ENCODE peak calls at places on chromosomes 7 and 10, in eight cellular contexts. M, S, X, V, T, W, O and J are unnamed samples.

GRCh38 chr10:101967713-101968112 is 88.3 kb downstream of the ARMH3 start:
- DNase-seq in M (no peak), S (peak; percentile 20), X (no peak), V (peak; percentile 64), T (no peak), W (no peak), O (peak; percentile 24), J (no peak)

GRCh38 chr10:48404646-48405045 is 98.2 kb downstream of the MAPK8 start:
- DNase-seq in M (no peak), S (peak; percentile 39), X (no peak), V (no peak), T (no peak), W (no peak), O (no peak), J (no peak)

GRCh38 chr7:70317356-70317755 is 719.1 kb downstream of the AUTS2 start:
- DNase-seq in M (no peak), S (peak; percentile 34), X (no peak), V (no peak), T (no peak), W (no peak), O (peak; percentile 25), J (no peak)

GRCh38 chr10:118914626-118915025 is 114.9 kb upstream of the NANOS1 start:
- DNase-seq in M (no peak), S (no peak), X (no peak), V (no peak), T (no peak), W (no peak), O (no peak), J (no peak)

GRCh38 chr10:37707829-37708578 is 149.4 kb downstream of the ZNF248 start:
- DNase-seq in M (no peak), S (no peak), X (no peak), V (peak; percentile 44), T (no peak), W (no peak), O (no peak), J (no peak)

GRCh38 chr10:28668363-28669226 is 8.7 kb upstream of the BAMBI start:
- DNase-seq in M (no peak), S (peak; percentile 31), X (no peak), V (no peak), T (peak; percentile 84), W (no peak), O (no peak), J (peak; percentile 87)

GRCh38 chr10:29098423-29098822 is 190.4 kb upstream of the LYZL1 start:
- DNase-seq in M (no peak), S (no peak), X (no peak), V (no peak), T (no peak), W (no peak), O (no peak), J (no peak)

GRCh38 chr10:130737622-130738021 is 573.9 kb downstream of the TCERG1L start:
- DNase-seq in M (no peak), S (no peak), X (no peak), V (no peak), T (no peak), W (no peak), O (no peak), J (no peak)

GRCh38 chr7:104643587-104644217 is 315.3 kb downstream of the LHFPL3 start:
- DNase-seq in M (peak; percentile 16), S (peak; percentile 37), X (no peak), V (peak; percentile 39), T (peak; percentile 26), W (no peak), O (no peak), J (no peak)

GRCh38 chr10:132371641-132372081 is 25.3 kb upstream of the PWWP2B start:
- DNase-seq in M (no peak), S (no peak), X (no peak), V (peak; percentile 23), T (no peak), W (no peak), O (no peak), J (no peak)
- TF ChIP-seq CTCF in M (peak; percentile 51), S (peak; percentile 45), X (peak; percentile 49), V (peak; percentile 62), T (peak; percentile 32), W (peak; percentile 50), O (peak; percentile 52), J (no peak)

DNA sequence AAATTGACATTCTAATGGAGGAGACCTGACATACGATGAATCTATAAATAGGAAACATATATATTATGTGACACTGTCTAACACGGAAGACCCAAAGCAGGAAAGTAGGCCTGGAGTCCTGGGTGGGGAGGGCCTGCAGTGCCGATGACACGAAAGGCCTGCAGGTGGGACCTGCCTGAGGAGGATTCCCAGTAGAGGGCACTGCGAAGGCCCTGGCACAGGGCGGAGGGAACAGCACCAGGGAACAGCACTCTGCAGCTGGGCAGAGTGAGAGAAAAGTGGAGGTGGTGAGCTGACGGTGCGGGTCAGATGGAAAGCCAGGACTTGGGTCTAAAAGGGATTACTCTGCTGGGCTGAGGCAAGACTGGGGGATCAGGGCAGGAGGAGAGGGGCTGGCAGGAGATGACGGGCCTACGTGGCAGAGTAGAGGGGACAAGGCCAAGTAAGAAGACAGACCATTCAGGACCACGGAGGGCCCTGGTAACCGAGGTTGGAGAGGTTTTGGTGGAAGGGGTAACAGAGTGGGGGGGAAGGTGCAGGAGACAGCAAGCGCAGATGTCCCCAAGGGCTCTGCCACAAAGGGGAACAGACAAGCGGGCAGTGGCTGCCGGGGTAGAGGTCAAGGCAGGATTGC is 8.1 kb downstream of the ZNF746 start:
- DNase-seq in M (no peak), S (no peak), X (no peak), V (peak; percentile 31), T (peak; percentile 42), W (no peak), O (no peak), J (no peak)
- TF ChIP-seq CTCF in M (peak; percentile 28), S (no peak), X (no peak), V (peak; percentile 59), T (no peak), W (peak; percentile 18), O (peak; percentile 11), J (no peak)

GRCh38 chr10:97000487-97001182 is 168.5 kb downstream of the LCOR start:
- DNase-seq in M (no peak), S (no peak), X (no peak), V (peak; percentile 70), T (peak; percentile 54), W (no peak), O (no peak), J (no peak)
- TF ChIP-seq CTCF in M (no peak), S (no peak), X (no peak), V (no peak), T (peak; percentile 50), W (no peak), O (no peak), J (no peak)

GRCh38 chr7:99994819-99995218 is 19.0 kb upstream of the AZGP1 start:
- DNase-seq in M (no peak), S (no peak), X (no peak), V (no peak), T (no peak), W (no peak), O (no peak), J (no peak)

GRCh38 chr7:99996755-99997544 is 18.4 kb upstream of the ZKSCAN1 start:
- DNase-seq in M (no peak), S (no peak), X (no peak), V (no peak), T (no peak), W (no peak), O (no peak), J (no peak)

GRCh38 chr7:100000239-100000638 is 15.2 kb upstream of the ZKSCAN1 start:
- DNase-seq in M (no peak), S (no peak), X (no peak), V (no peak), T (no peak), W (no peak), O (no peak), J (no peak)

GRCh38 chr7:99992330-99993037 is 16.7 kb upstream of the AZGP1 start:
- DNase-seq in M (no peak), S (no peak), X (no peak), V (no peak), T (no peak), W (no peak), O (no peak), J (peak; percentile 24)

DNA sequence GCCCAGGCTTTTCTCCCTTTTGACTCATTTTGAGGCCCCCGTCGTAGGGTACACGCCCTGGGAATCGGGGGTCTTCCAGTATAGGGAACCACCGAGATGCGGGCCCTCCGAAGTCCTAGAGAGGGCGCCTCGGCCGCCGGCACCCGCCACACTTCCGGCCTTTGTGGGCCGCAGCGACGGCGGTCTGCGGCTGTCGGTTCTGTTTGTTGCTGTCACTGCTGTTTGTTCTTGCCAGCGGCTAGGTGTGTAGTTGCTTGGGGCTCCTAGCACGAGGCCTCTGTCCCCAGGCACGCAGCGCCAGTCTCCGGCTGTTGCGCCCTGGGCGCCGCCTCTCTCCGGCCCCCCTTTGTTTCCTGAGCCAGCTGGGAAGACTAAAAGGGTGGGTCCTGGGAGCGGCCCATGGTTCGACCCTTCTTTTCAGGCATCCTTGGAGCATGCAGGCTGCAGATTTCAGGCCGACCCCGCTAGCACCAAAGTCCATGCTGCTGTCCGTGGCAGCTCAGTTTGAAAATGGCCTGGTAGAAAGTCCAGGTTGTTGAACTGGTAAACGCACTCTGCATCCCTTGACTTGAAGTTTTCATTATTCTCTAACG is 17.8 kb upstream of the ZKSCAN1 start:
- DNase-seq in M (peak; percentile 76), S (peak; percentile 13), X (peak; percentile 69), V (no peak), T (peak; percentile 66), W (peak; percentile 77), O (peak; percentile 27), J (peak; percentile 89)
- TF ChIP-seq CTCF in M (peak; percentile 21), S (peak; percentile 29), X (peak; percentile 0), V (no peak), T (no peak), W (no peak), O (peak; percentile 27), J (peak; percentile 26)